ENCODE peak calls at places on chromosomes 2 and 18, in eight cellular contexts. C, A, F, B, Z, W, X and Y are unnamed samples.

GRCh38 chr2:105329197-105329554 is 359 bp downstream of the TGFBRAP1 start:
- DNase-seq in C (peak), A (no peak), F (peak), B (no peak), Z (peak), W (peak), X (no peak), Y (no peak)

GRCh38 chr2:189641565-189641964 is 19.7 kb upstream of the ASNSD1 start:
- DNase-seq in C (peak), A (no peak), F (no peak), B (no peak), Z (no peak), W (no peak), X (no peak), Y (no peak)

GRCh38 chr2:190382851-190383250 is 25.3 kb upstream of the MFSD6 start:
- DNase-seq in C (peak), A (peak), F (peak), B (no peak), Z (peak), W (no peak), X (peak), Y (no peak)

GRCh38 chr2:201114846-201115245 is 1.1 kb upstream of the CFLAR start:
- DNase-seq in C (peak), A (no peak), F (no peak), B (no peak), Z (no peak), W (no peak), X (no peak), Y (no peak)

GRCh38 chr2:114489143-114489542 is 46.7 kb downstream of the DPP10 start:
- DNase-seq in C (no peak), A (no peak), F (no peak), B (no peak), Z (no peak), W (no peak), X (no peak), Y (no peak)

GRCh38 chr2:122739732-122740593 is 984.5 kb downstream of the TSN start:
- DNase-seq in C (no peak), A (no peak), F (no peak), B (no peak), Z (peak), W (no peak), X (no peak), Y (no peak)

GRCh38 chr18:715626-716025 is 3.2 kb upstream of the ENOSF1 start:
- DNase-seq in C (peak), A (no peak), F (no peak), B (no peak), Z (peak), W (no peak), X (no peak), Y (no peak)

GRCh38 chr2:28567076-28567471 is 71.2 kb downstream of the PLB1 start:
- DNase-seq in C (no peak), A (no peak), F (peak), B (peak), Z (no peak), W (no peak), X (peak), Y (no peak)

GRCh38 chr2:40118622-40119021 is 333.3 kb downstream of the SLC8A1 start:
- DNase-seq in C (no peak), A (no peak), F (no peak), B (no peak), Z (no peak), W (no peak), X (no peak), Y (no peak)

GRCh38 chr2:58919316-58919715 is 678.2 kb upstream of the FANCL start:
- DNase-seq in C (no peak), A (no peak), F (no peak), B (no peak), Z (no peak), W (no peak), X (no peak), Y (no peak)

GRCh38 chr2:138814123-138814883 is 34.1 kb upstream of the NXPH2 start:
- DNase-seq in C (no peak), A (no peak), F (no peak), B (no peak), Z (no peak), W (no peak), X (peak), Y (no peak)

GRCh38 chr18:59881728-59882685 is 17.8 kb upstream of the PMAIP1 start:
- DNase-seq in C (peak), A (peak), F (no peak), B (no peak), Z (peak), W (no peak), X (peak), Y (no peak)

GRCh38 chr2:68971591-68972231 is 2.7 kb upstream of the GKN1 start:
- DNase-seq in C (peak), A (no peak), F (no peak), B (no peak), Z (no peak), W (no peak), X (peak), Y (no peak)

GRCh38 chr2:48080534-48081316 is 174.4 kb upstream of the FBXO11 start:
- DNase-seq in C (no peak), A (no peak), F (no peak), B (no peak), Z (no peak), W (no peak), X (no peak), Y (no peak)

GRCh38 chr2:145649061-145649460 is 1129.1 kb upstream of the ZEB2 start:
- DNase-seq in C (no peak), A (no peak), F (no peak), B (no peak), Z (no peak), W (no peak), X (no peak), Y (no peak)

GRCh38 chr2:144430722-144431163 is 89.2 kb downstream of the ZEB2 start:
- DNase-seq in C (peak), A (peak), F (peak), B (no peak), Z (no peak), W (no peak), X (no peak), Y (no peak)
- H3K4me3 ChIP-seq in C (no peak), A (no peak), F (no peak), B (no peak), Z (no peak), W (peak), X (no peak), Y (peak)

DNA sequence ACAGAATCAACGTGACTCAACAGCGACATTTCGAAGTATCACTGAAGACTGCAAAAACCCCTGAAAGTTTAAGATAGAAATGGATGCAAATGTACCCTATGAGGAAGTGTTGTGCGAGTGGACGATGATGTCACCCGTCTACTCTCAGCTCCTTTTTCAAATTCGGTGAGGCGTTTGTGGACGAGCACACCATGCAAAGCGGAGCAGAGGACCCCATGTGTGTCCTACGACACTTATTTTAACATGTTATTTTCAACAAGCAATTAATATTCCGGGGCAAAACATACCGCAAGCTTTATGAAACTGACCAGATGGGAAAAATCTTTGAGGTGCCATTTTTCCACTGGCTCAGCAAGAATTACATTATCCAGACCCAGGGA is 2.0 kb downstream of the PXDN start:
- DNase-seq in C (no peak), A (no peak), F (no peak), B (no peak), Z (no peak), W (no peak), X (no peak), Y (no peak)
- H3K4me3 ChIP-seq in C (peak), A (peak), F (peak), B (peak), Z (no peak), W (peak), X (no peak), Y (peak)

GRCh38 chr2:109648041-109648527 is 33.9 kb downstream of the SOWAHC start:
- DNase-seq in C (peak), A (no peak), F (peak), B (no peak), Z (no peak), W (no peak), X (no peak), Y (peak)
- H3K4me3 ChIP-seq in C (peak), A (no peak), F (no peak), B (no peak), Z (no peak), W (no peak), X (no peak), Y (no peak)

GRCh38 chr2:170717599-170717963 is 2.4 kb downstream of the SP5 start:
- DNase-seq in C (no peak), A (no peak), F (no peak), B (no peak), Z (no peak), W (no peak), X (no peak), Y (no peak)
- H3K4me3 ChIP-seq in C (no peak), A (peak), F (no peak), B (no peak), Z (no peak), W (no peak), X (no peak), Y (no peak)

GRCh38 chr2:203451011-203451410 is 84.1 kb downstream of the RAPH1 start:
- DNase-seq in C (peak), A (no peak), F (no peak), B (no peak), Z (no peak), W (no peak), X (no peak), Y (no peak)
- H3K4me3 ChIP-seq in C (no peak), A (no peak), F (no peak), B (no peak), Z (no peak), W (no peak), X (no peak), Y (no peak)

DNA sequence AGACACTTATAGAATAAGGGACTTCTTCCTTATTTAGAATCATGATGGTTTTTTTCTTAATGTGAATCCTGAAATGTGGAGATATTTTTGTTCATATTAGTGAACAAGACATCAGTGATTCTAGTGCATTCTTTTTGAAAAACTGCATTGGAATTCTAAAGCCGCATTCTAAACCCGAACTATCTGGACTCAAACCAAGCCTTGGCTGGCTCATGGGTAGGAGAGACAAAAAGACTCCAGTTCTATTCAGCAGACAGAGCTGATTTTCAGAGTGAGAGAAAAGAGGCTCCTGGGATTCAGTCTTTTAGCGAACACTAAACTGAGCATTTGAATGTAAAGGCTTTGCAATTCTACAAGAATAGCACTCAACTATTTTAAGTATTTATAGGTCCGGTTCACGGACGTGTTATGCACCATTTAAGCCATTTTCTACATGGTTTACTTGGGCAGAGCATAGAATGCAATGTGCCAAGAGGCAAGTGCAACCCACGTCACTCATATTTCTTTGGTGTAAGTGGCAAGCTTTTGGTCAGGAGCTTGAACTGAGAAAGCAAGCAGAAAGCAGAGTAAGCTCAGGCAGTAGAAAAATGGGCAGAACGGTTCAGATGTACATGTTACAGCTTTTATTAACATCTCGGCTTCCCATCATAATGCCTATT is 227.3 kb upstream of the RAB12 start:
- DNase-seq in C (no peak), A (no peak), F (no peak), B (no peak), Z (no peak), W (no peak), X (no peak), Y (no peak)
- H3K4me3 ChIP-seq in C (no peak), A (no peak), F (no peak), B (peak), Z (no peak), W (no peak), X (no peak), Y (no peak)

GRCh38 chr2:33788044-33788443 is 188.9 kb upstream of the FAM98A start:
- DNase-seq in C (peak), A (no peak), F (no peak), B (no peak), Z (no peak), W (no peak), X (no peak), Y (no peak)

GRCh38 chr2:33786881-33787280 is 187.8 kb upstream of the FAM98A start:
- DNase-seq in C (peak), A (no peak), F (no peak), B (no peak), Z (no peak), W (no peak), X (no peak), Y (no peak)

GRCh38 chr2:33796511-33796910 is 197.4 kb upstream of the FAM98A start:
- DNase-seq in C (peak), A (no peak), F (no peak), B (no peak), Z (no peak), W (no peak), X (no peak), Y (no peak)

DNA sequence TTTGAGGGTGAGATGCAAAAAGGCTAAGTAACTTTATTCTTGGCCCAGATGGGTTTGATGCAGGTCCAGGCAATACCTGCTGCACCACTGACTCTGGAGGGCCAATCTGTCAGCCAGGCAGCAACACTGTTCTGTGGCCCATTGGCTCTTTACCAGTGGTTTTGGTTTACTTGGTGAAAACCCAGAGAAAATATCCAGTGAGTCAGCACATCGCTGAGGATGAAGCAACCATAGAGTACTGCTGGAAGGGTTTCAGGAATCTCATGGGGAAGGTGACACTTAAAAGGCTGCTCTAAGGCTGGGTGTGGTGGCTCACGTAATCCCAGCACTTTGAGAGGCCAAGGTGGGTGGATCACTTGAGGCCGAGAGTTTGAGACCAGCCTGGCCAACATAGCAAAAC is 192.5 kb upstream of the FAM98A start:
- DNase-seq in C (peak), A (no peak), F (no peak), B (no peak), Z (no peak), W (no peak), X (peak), Y (peak)
- H3K4me3 ChIP-seq in C (no peak), A (no peak), F (no peak), B (no peak), Z (no peak), W (no peak), X (no peak), Y (no peak)